ENCODE peak calls at places on chromosomes 13 and 19, in seven cellular contexts. E, O, Y, W, T, X and K are unnamed samples.

GRCh38 chr13:112690242-112690943 is 555 bp downstream of the ATP11A start:
- DNase-seq in E (peak; percentile 81), O (peak; percentile 56), Y (peak; percentile 47), W (peak; percentile 42), T (no peak), X (no peak), K (peak; percentile 80)

GRCh38 chr13:111491659-111492058 is 171.2 kb downstream of the TEX29 start:
- DNase-seq in E (no peak), O (no peak), Y (no peak), W (no peak), T (peak; percentile 32), X (no peak), K (peak; percentile 17)

GRCh38 chr19:5330307-5330720 is 10.3 kb downstream of the PTPRS start:
- DNase-seq in E (no peak), O (no peak), Y (no peak), W (no peak), T (no peak), X (no peak), K (no peak)

GRCh38 chr13:108533842-108534241 is 95.6 kb upstream of the MYO16 start:
- DNase-seq in E (no peak), O (no peak), Y (no peak), W (no peak), T (no peak), X (no peak), K (no peak)

GRCh38 chr13:45269204-45269603 is 68.4 kb upstream of the KCTD4 start:
- DNase-seq in E (no peak), O (no peak), Y (no peak), W (no peak), T (no peak), X (no peak), K (no peak)

GRCh38 chr13:49214917-49215376 is 5.2 kb upstream of the MLNR start:
- DNase-seq in E (no peak), O (peak; percentile 21), Y (peak; percentile 67), W (no peak), T (no peak), X (peak; percentile 77), K (peak; percentile 71)

GRCh38 chr13:74062933-74063332 is 71.3 kb downstream of the KLF12 start:
- DNase-seq in E (no peak), O (peak; percentile 45), Y (peak; percentile 24), W (peak; percentile 59), T (no peak), X (no peak), K (no peak)

GRCh38 chr19:3710265-3710812 is 2.2 kb downstream of the TJP3 start:
- DNase-seq in E (no peak), O (peak; percentile 62), Y (peak; percentile 99), W (peak; percentile 40), T (no peak), X (peak; percentile 97), K (peak; percentile 95)

GRCh38 chr19:35727956-35728706 is 10.3 kb downstream of the KMT2B start:
- DNase-seq in E (no peak), O (no peak), Y (no peak), W (no peak), T (no peak), X (no peak), K (peak; percentile 60)

GRCh38 chr13:63636231-63636993 is 2220.8 kb upstream of the PCDH20 start:
- DNase-seq in E (no peak), O (no peak), Y (no peak), W (no peak), T (no peak), X (no peak), K (no peak)

GRCh38 chr19:11069451-11070009 is 19.7 kb upstream of the LDLR start:
- DNase-seq in E (no peak), O (no peak), Y (no peak), W (no peak), T (no peak), X (peak; percentile 25), K (no peak)

GRCh38 chr13:66972659-66973058 is 257.5 kb downstream of the PCDH9 start:
- DNase-seq in E (no peak), O (no peak), Y (no peak), W (no peak), T (no peak), X (no peak), K (no peak)

GRCh38 chr13:78022164-78022877 is 103.7 kb upstream of the EDNRB start:
- DNase-seq in E (no peak), O (no peak), Y (peak; percentile 19), W (no peak), T (no peak), X (peak; percentile 52), K (no peak)

GRCh38 chr19:47021536-47022139 is 2.0 kb downstream of the NPAS1 start:
- DNase-seq in E (peak; percentile 69), O (no peak), Y (no peak), W (no peak), T (no peak), X (no peak), K (no peak)

GRCh38 chr19:28859811-28860210 is 353.1 kb downstream of the UQCRFS1 start:
- DNase-seq in E (no peak), O (no peak), Y (no peak), W (no peak), T (no peak), X (no peak), K (no peak)

GRCh38 chr19:48858984-48859710 is 9.3 kb downstream of the PLEKHA4 start:
- DNase-seq in E (no peak), O (no peak), Y (peak; percentile 73), W (no peak), T (no peak), X (peak; percentile 85), K (peak; percentile 86)

GRCh38 chr13:98508280-98509074 is 68.4 kb downstream of the STK24 start:
- DNase-seq in E (no peak), O (no peak), Y (no peak), W (no peak), T (no peak), X (no peak), K (no peak)

DNA sequence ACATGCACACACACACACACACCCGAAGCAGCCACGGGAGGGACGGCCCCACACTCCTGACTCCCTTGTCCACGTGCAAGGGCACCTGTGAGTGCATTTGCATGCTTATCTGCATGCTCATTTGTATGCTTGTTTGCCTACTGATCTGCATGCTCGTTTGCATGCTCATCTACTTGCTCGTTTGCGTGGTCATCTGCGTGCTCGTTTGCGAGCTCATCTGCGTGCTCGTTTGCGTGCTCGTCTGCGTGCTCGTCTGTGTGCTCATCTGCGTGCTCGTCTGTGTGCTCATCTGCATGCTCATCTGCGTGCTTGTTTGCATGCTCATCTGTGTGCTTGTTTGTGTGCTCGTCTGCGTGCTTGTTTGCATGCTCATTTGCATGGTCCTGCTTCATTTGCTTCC is 23.8 kb downstream of the SHC2 start:
- DNase-seq in E (no peak), O (no peak), Y (no peak), W (no peak), T (no peak), X (no peak), K (no peak)
- H3K4me3 ChIP-seq in E (no peak overlapping the region), O (no peak overlapping the region), Y (no peak overlapping the region), W (no peak overlapping the region), T (no peak overlapping the region), X (no peak overlapping the region), K (no peak overlapping the region)

GRCh38 chr13:51500687-51501086 is 47.9 kb upstream of the INTS6 start:
- DNase-seq in E (no peak), O (no peak), Y (no peak), W (no peak), T (no peak), X (no peak), K (no peak)
- H3K27ac ChIP-seq in E (no peak overlapping the region), O (no peak overlapping the region), Y (no peak overlapping the region), W (no peak overlapping the region), T (no peak overlapping the region), X (no peak overlapping the region), K (no peak overlapping the region)

GRCh38 chr19:6930190-6930589 is 42.8 kb downstream of the ADGRE1 start:
- DNase-seq in E (no peak), O (no peak), Y (no peak), W (no peak), T (no peak), X (no peak), K (no peak)

GRCh38 chr19:6925801-6926751 is 38.7 kb downstream of the ADGRE1 start:
- DNase-seq in E (no peak), O (no peak), Y (no peak), W (no peak), T (no peak), X (no peak), K (no peak)
- H3K4me3 ChIP-seq in E (no peak overlapping the region), O (no peak overlapping the region), Y (no peak overlapping the region), W (no peak overlapping the region), T (no peak overlapping the region), X (no peak overlapping the region), K (no peak overlapping the region)

DNA sequence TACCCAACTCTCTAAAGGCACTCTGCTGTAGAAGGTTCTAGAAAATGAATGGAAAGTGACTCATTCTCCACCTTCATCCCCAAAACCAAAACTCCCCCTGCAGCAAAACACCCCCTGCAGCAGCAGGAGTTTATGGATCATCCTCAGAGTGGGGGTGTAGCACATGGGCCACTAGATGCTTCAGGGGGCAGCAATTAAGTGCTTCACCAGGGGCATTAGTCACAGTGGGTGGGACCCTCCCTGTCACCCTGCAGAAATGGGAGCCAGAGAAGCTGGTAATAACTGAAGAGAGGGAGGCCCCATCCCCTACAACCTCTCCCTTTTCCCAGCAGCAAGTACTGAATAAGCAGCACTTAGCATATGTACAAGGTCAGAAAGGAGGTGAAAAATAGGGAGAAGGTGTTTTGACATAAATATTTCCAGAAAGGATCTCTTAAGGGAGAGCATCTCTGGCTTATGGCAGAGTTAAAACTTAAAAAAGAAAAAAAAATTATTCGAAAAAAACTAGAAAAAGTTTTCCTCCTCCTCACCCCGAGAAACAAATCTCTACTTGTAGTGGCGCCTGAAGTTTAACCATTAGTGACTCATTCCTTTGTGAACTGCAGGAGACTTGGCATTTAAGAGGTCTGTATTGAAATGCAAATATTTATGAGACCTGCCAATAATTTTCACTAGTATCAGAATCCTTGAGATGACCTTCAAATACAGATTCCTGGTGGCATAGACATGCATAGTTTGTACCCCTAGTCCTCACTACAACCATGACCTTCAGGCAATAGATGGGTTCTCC is 64.7 kb upstream of the MED4 start:
- DNase-seq in E (no peak), O (no peak), Y (no peak), W (no peak), T (no peak), X (no peak), K (no peak)
- H3K27ac ChIP-seq in E (no peak overlapping the region), O (no peak overlapping the region), Y (no peak overlapping the region), W (no peak overlapping the region), T (peak overlapping the region; percentile 92), X (peak overlapping the region; percentile 85), K (no peak overlapping the region)

GRCh38 chr13:91347996-91348905 is 764 bp downstream of the MIR17HG start:
- DNase-seq in E (peak; percentile 63), O (peak; percentile 53), Y (peak; percentile 51), W (peak; percentile 26), T (no peak), X (peak; percentile 31), K (peak; percentile 83)
- H3K4me3 ChIP-seq in E (peak overlapping the region; percentile 68), O (peak overlapping the region; percentile 88), Y (peak overlapping the region; percentile 82), W (peak overlapping the region; percentile 95), T (peak overlapping the region; percentile 98), X (peak overlapping the region; percentile 93), K (peak overlapping the region; percentile 74)

GRCh38 chr13:110106726-110107125 is 200.2 kb downstream of the COL4A1 start:
- DNase-seq in E (no peak), O (no peak), Y (no peak), W (peak; percentile 73), T (peak; percentile 68), X (no peak), K (no peak)
- H3K27ac ChIP-seq in E (no peak overlapping the region), O (peak overlapping the region; percentile 36), Y (no peak overlapping the region), W (peak overlapping the region; percentile 34), T (no peak overlapping the region), X (no peak overlapping the region), K (no peak overlapping the region)